ENCODE peak calls at places on chromosomes 13 and 19, in five cellular contexts. One of them, this sample, is unnamed.

GRCh38 chr13:51397262-51397933 is 55.4 kb downstream of the INTS6 start:
- DNase-seq in fibroblast of lung: peak; percentile 76
- DNase-seq in HFF-Myc: peak; percentile 6
- DNase-seq in dorsolateral prefrontal cortex: no peak
- DNase-seq in epithelial cell of esophagus: peak; percentile 41
- DNase-seq in this sample: no peak

GRCh38 chr13:114126789-114127472 is 5.5 kb downstream of the RASA3 start:
- DNase-seq in fibroblast of lung: no peak
- DNase-seq in HFF-Myc: no peak
- DNase-seq in dorsolateral prefrontal cortex: no peak
- DNase-seq in epithelial cell of esophagus: no peak
- DNase-seq in this sample: no peak

GRCh38 chr19:44005968-44006367 is 3.2 kb downstream of the ZNF230 start:
- DNase-seq in fibroblast of lung: no peak
- DNase-seq in HFF-Myc: no peak
- DNase-seq in dorsolateral prefrontal cortex: no peak
- DNase-seq in epithelial cell of esophagus: peak; percentile 42
- DNase-seq in this sample: no peak

GRCh38 chr19:16457195-16457953 is 14.4 kb downstream of the EPS15L1 start:
- DNase-seq in fibroblast of lung: peak; percentile 61
- DNase-seq in HFF-Myc: no peak
- DNase-seq in dorsolateral prefrontal cortex: no peak
- DNase-seq in epithelial cell of esophagus: peak; percentile 35
- DNase-seq in this sample: no peak

GRCh38 chr13:40814803-40815202 is 25.4 kb downstream of the SLC25A15 start:
- DNase-seq in fibroblast of lung: peak; percentile 3
- DNase-seq in HFF-Myc: no peak
- DNase-seq in dorsolateral prefrontal cortex: no peak
- DNase-seq in epithelial cell of esophagus: no peak
- DNase-seq in this sample: no peak

GRCh38 chr13:67259208-67259607 is 29.1 kb upstream of the PCDH9 start:
- DNase-seq in fibroblast of lung: no peak
- DNase-seq in HFF-Myc: no peak
- DNase-seq in dorsolateral prefrontal cortex: no peak
- DNase-seq in epithelial cell of esophagus: no peak
- DNase-seq in this sample: no peak

GRCh38 chr13:73794755-73795154 is 339.4 kb downstream of the KLF12 start:
- DNase-seq in fibroblast of lung: no peak
- DNase-seq in HFF-Myc: no peak
- DNase-seq in dorsolateral prefrontal cortex: no peak
- DNase-seq in epithelial cell of esophagus: no peak
- DNase-seq in this sample: no peak

GRCh38 chr13:111846396-111847174 is 220.4 kb upstream of the SOX1 start:
- DNase-seq in fibroblast of lung: no peak
- DNase-seq in HFF-Myc: no peak
- DNase-seq in dorsolateral prefrontal cortex: no peak
- DNase-seq in epithelial cell of esophagus: no peak
- DNase-seq in this sample: no peak

GRCh38 chr19:7507884-7508283 is 8.0 kb upstream of the ZNF358 start:
- DNase-seq in fibroblast of lung: peak; percentile 82
- DNase-seq in HFF-Myc: no peak
- DNase-seq in dorsolateral prefrontal cortex: peak; percentile 39
- DNase-seq in epithelial cell of esophagus: peak; percentile 82
- DNase-seq in this sample: peak; percentile 74

GRCh38 chr13:38223093-38223492 is 126.6 kb upstream of the UFM1 start:
- DNase-seq in fibroblast of lung: peak; percentile 52
- DNase-seq in HFF-Myc: no peak
- DNase-seq in dorsolateral prefrontal cortex: no peak
- DNase-seq in epithelial cell of esophagus: peak; percentile 38
- DNase-seq in this sample: peak; percentile 29

GRCh38 chr13:42971670-42972355 is 20.2 kb downstream of the EPSTI1 start:
- DNase-seq in fibroblast of lung: peak; percentile 13
- DNase-seq in HFF-Myc: no peak
- DNase-seq in dorsolateral prefrontal cortex: no peak
- DNase-seq in epithelial cell of esophagus: no peak
- DNase-seq in this sample: no peak

GRCh38 chr13:21043898-21044297 is 17.5 kb downstream of the LATS2 start:
- DNase-seq in fibroblast of lung: peak; percentile 88
- DNase-seq in HFF-Myc: no peak
- DNase-seq in dorsolateral prefrontal cortex: no peak
- DNase-seq in epithelial cell of esophagus: no peak
- DNase-seq in this sample: no peak

GRCh38 chr19:11697284-11697855 is 41.4 kb downstream of the ZNF823 start:
- DNase-seq in fibroblast of lung: no peak
- DNase-seq in HFF-Myc: no peak
- DNase-seq in dorsolateral prefrontal cortex: no peak
- DNase-seq in epithelial cell of esophagus: no peak
- DNase-seq in this sample: no peak

GRCh38 chr13:33918199-33918932 is 100.4 kb downstream of the RFC3 start:
- DNase-seq in fibroblast of lung: peak; percentile 82
- DNase-seq in HFF-Myc: peak; percentile 70
- DNase-seq in dorsolateral prefrontal cortex: no peak
- DNase-seq in epithelial cell of esophagus: peak; percentile 89
- DNase-seq in this sample: no peak

GRCh38 chr19:9883231-9883758 is 48.2 kb downstream of the PIN1 start:
- DNase-seq in fibroblast of lung: no peak
- DNase-seq in HFF-Myc: no peak
- DNase-seq in dorsolateral prefrontal cortex: peak; percentile 43
- DNase-seq in epithelial cell of esophagus: peak; percentile 54
- DNase-seq in this sample: no peak

GRCh38 chr19:29715695-29716581 is 877 bp upstream of the C19orf12 start:
- DNase-seq in fibroblast of lung: no peak
- DNase-seq in HFF-Myc: no peak
- DNase-seq in dorsolateral prefrontal cortex: no peak
- DNase-seq in epithelial cell of esophagus: peak; percentile 6
- DNase-seq in this sample: no peak

GRCh38 chr19:1254530-1255185 is 6.3 kb downstream of the MIDN start:
- DNase-seq in fibroblast of lung: no peak
- DNase-seq in HFF-Myc: no peak
- DNase-seq in dorsolateral prefrontal cortex: no peak
- DNase-seq in epithelial cell of esophagus: no peak
- DNase-seq in this sample: no peak
- H3K4me3 ChIP-seq in fibroblast of lung: no peak overlapping the region
- H3K4me3 ChIP-seq in HFF-Myc: no peak overlapping the region
- H3K4me3 ChIP-seq in dorsolateral prefrontal cortex: peak overlapping the region; percentile 80
- H3K4me3 ChIP-seq in epithelial cell of esophagus: no peak overlapping the region
- H3K4me3 ChIP-seq in this sample: no peak overlapping the region

DNA sequence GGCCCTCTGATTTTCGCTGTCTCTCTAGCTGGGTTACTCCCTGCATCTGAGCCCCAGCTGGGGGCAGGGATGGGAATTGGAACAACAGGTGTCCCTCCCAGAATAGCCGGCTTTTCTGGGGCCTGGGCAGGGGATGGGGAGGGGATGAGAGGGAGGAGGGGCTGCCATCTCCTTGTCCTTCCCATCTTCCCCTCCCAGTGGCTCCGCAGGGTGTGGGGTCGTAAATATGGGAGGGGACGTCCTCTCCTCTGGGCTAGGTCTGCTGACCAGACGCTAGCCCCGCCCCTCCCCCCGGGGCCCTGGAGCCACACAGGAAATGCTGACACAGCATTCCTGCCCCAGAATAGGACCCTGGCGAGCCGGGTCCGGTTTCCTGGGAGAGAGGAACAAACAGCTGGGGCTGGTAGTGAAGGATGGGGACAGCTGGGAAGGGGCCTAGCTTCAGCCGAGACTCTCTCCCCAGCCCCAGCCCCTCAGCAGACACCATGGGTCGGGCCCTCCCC is 1.1 kb downstream of the RYR1 start:
- DNase-seq in fibroblast of lung: no peak
- DNase-seq in HFF-Myc: no peak
- DNase-seq in dorsolateral prefrontal cortex: no peak
- DNase-seq in epithelial cell of esophagus: no peak
- DNase-seq in this sample: peak; percentile 18
- H3K4me3 ChIP-seq in fibroblast of lung: no peak overlapping the region
- H3K4me3 ChIP-seq in HFF-Myc: no peak overlapping the region
- H3K4me3 ChIP-seq in dorsolateral prefrontal cortex: peak overlapping the region; percentile 43
- H3K4me3 ChIP-seq in epithelial cell of esophagus: no peak overlapping the region
- H3K4me3 ChIP-seq in this sample: no peak overlapping the region

GRCh38 chr19:41546386-41546789 is 29.6 kb upstream of the CEACAM21 start:
- DNase-seq in fibroblast of lung: no peak
- DNase-seq in HFF-Myc: no peak
- DNase-seq in dorsolateral prefrontal cortex: no peak
- DNase-seq in epithelial cell of esophagus: no peak
- DNase-seq in this sample: no peak
- H3K4me3 ChIP-seq in fibroblast of lung: no peak overlapping the region
- H3K4me3 ChIP-seq in HFF-Myc: no peak overlapping the region
- H3K4me3 ChIP-seq in dorsolateral prefrontal cortex: no peak overlapping the region
- H3K4me3 ChIP-seq in epithelial cell of esophagus: no peak overlapping the region
- H3K4me3 ChIP-seq in this sample: no peak overlapping the region

GRCh38 chr19:8629184-8629583 is 1.2 kb upstream of the NFILZ start:
- DNase-seq in fibroblast of lung: no peak
- DNase-seq in HFF-Myc: no peak
- DNase-seq in dorsolateral prefrontal cortex: no peak
- DNase-seq in epithelial cell of esophagus: no peak
- DNase-seq in this sample: no peak
- H3K4me3 ChIP-seq in fibroblast of lung: no peak overlapping the region
- H3K4me3 ChIP-seq in HFF-Myc: no peak overlapping the region
- H3K4me3 ChIP-seq in dorsolateral prefrontal cortex: no peak overlapping the region
- H3K4me3 ChIP-seq in epithelial cell of esophagus: no peak overlapping the region
- H3K4me3 ChIP-seq in this sample: no peak overlapping the region

DNA sequence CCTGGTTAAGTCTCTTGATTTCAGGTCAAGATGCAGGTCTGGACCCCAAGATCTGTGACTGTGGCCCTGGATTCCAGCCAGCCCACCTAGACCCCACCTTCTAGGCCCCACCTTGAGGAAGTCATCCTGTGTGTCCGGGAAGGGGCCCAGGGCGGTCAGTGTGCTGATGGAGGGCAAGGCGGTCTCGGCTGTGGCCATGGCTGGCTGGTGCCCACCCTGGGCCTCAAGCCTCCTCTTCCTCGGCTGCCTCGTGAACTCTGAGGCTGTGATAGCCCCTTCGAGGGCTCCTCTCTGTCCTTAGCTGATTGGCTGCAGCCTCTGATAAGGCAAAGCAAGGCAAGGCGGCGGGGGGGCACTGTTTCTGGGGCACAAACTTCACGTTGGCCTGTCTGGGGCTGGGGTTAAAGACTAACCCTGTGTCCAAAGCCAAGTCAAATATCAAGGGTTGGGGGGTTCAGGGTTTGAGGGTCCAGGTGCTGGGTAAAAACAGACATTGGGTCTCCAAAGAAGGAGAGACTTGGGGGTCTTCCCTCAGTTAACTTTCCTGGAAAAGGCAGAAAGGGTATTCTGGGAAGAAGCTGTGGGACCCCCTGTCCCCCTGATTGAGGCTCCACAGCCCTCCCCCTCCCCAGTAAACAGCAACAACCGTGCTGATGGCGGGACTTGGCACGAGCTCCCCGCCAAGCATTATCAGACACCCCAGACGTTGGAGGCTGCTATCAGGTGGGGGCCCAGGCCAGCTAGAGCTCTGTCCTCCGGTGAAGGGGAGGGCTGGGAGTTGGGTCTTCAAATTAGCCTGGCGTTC is at the start of gene KLF1:
- DNase-seq in fibroblast of lung: no peak
- DNase-seq in HFF-Myc: no peak
- DNase-seq in dorsolateral prefrontal cortex: no peak
- DNase-seq in epithelial cell of esophagus: no peak
- DNase-seq in this sample: no peak
- H3K4me3 ChIP-seq in fibroblast of lung: no peak within 1 kb of the TSS
- H3K4me3 ChIP-seq in HFF-Myc: no peak within 1 kb of the TSS
- H3K4me3 ChIP-seq in dorsolateral prefrontal cortex: peak within 1 kb of the TSS; percentile 55
- H3K4me3 ChIP-seq in epithelial cell of esophagus: no peak within 1 kb of the TSS
- H3K4me3 ChIP-seq in this sample: no peak within 1 kb of the TSS

DNA sequence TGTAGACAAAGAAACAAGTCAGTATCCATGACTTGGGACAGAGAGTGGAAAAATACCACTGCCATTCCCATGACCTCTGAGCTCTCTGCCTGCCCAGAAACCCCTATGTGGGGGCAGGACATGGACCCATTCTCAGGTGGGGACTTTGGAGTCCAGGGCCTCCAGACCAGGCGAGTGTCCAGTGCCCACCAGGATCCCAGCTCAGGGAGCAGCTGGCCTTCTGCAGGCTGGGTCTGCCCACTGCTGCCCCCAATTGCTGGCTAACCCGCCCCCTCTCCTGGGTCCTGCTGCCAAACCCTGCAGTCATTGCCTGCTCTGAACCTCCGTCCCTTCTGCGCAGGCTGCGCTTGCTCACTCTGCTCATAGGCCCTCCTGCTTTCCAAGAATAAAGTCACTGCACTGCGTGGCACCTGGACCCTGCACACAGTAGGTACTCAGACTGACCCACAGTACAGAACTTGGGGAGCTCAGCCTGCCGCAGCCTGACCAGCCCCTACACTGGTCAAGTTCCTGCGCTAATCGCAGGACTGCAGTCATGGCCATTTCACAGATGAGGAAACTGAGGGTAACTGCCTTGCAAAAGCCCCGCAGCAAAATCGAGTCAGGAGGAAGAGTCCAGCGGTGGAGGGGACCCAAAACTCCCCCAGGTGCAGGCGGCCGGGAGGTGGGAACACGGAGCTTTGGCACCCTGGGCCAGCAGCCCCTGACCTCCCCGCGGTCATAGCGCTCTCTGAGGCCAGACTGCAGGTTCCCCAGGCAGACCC is 774 bp downstream of the SLC7A10 start:
- DNase-seq in fibroblast of lung: no peak
- DNase-seq in HFF-Myc: no peak
- DNase-seq in dorsolateral prefrontal cortex: no peak
- DNase-seq in epithelial cell of esophagus: no peak
- DNase-seq in this sample: no peak
- H3K4me3 ChIP-seq in fibroblast of lung: no peak overlapping the region
- H3K4me3 ChIP-seq in HFF-Myc: no peak overlapping the region
- H3K4me3 ChIP-seq in dorsolateral prefrontal cortex: peak overlapping the region; percentile 13
- H3K4me3 ChIP-seq in epithelial cell of esophagus: no peak overlapping the region
- H3K4me3 ChIP-seq in this sample: no peak overlapping the region

GRCh38 chr19:13984186-13984585 is 21.9 kb downstream of the RFX1 start:
- DNase-seq in fibroblast of lung: no peak
- DNase-seq in HFF-Myc: no peak
- DNase-seq in dorsolateral prefrontal cortex: no peak
- DNase-seq in epithelial cell of esophagus: no peak
- DNase-seq in this sample: no peak

GRCh38 chr19:13984875-13985741 is 21.0 kb downstream of the RFX1 start:
- DNase-seq in fibroblast of lung: no peak
- DNase-seq in HFF-Myc: no peak
- DNase-seq in dorsolateral prefrontal cortex: no peak
- DNase-seq in epithelial cell of esophagus: no peak
- DNase-seq in this sample: no peak

GRCh38 chr19:13981988-13982501 is 24.1 kb downstream of the RFX1 start:
- DNase-seq in fibroblast of lung: no peak
- DNase-seq in HFF-Myc: no peak
- DNase-seq in dorsolateral prefrontal cortex: no peak
- DNase-seq in epithelial cell of esophagus: no peak
- DNase-seq in this sample: no peak

GRCh38 chr19:13982773-13983172 is 23.3 kb downstream of the RFX1 start:
- DNase-seq in fibroblast of lung: no peak
- DNase-seq in HFF-Myc: no peak
- DNase-seq in dorsolateral prefrontal cortex: no peak
- DNase-seq in epithelial cell of esophagus: no peak
- DNase-seq in this sample: no peak

DNA sequence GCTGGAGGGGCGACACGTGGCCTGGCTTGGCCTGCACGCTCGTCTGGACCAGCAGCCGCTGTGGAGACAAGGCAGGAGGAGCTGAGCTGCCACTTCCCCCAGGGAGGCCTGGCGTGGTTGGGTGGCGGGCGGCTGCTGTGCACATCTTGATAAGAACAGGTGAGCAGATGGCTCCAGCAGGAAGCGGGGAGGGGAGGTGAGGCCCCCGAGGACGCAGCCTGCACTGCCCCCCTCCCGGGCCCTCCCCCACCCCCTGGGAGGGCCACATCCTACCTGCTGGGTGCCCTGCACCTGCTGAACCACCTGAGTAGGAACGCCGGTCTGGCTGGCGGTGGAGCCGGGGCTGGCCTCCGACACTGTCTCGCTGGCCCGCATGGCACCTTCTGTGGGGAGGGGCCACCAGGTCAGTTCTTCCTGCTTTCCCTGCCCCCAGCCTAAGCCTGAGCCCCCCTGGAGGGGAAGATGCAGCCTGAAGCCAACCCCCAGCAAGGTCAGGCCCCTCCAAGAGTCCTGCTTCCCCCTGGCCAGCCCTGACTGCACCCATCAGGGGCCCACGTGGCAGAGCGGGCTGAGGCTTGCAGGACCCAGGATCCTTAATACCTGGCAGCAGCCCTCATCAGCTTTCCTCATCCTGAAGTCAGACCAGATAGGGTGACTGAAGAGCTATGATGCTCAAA is 22.8 kb downstream of the RFX1 start:
- DNase-seq in fibroblast of lung: no peak
- DNase-seq in HFF-Myc: no peak
- DNase-seq in dorsolateral prefrontal cortex: no peak
- DNase-seq in epithelial cell of esophagus: no peak
- DNase-seq in this sample: no peak
- H3K4me3 ChIP-seq in fibroblast of lung: no peak overlapping the region
- H3K4me3 ChIP-seq in HFF-Myc: no peak overlapping the region
- H3K4me3 ChIP-seq in dorsolateral prefrontal cortex: no peak overlapping the region
- H3K4me3 ChIP-seq in epithelial cell of esophagus: no peak overlapping the region
- H3K4me3 ChIP-seq in this sample: no peak overlapping the region